ENCODE peak calls at places on chromosomes 11 and 22, in nine cellular contexts. P is A673; Y is fibroblast of lung; K is AG10803; E is lower leg skin; D is Peyer's patch; B is body of pancreas; S is dorsolateral prefrontal cortex; X is CD8-positive, alpha-beta T cell. Z is an unnamed sample.

GRCh38 chr22:46604306-46604690 is 15.9 kb upstream of the GRAMD4 start:
- DNase-seq in P (peak), Y (no peak), K (peak), E (no peak), D (no peak), B (no peak), S (no peak), X (peak), Z (no peak)

GRCh38 chr11:17547051-17547577 is at the start of gene OTOG:
- DNase-seq in P (peak), Y (no peak), K (no peak), E (no peak), D (no peak), B (no peak), S (no peak), X (no peak), Z (no peak)

GRCh38 chr11:134452026-134452848 is 40.2 kb upstream of the B3GAT1 start:
- DNase-seq in P (no peak), Y (no peak), K (no peak), E (no peak), D (peak), B (no peak), S (peak), X (no peak), Z (no peak)

GRCh38 chr11:45233121-45233803 is 52.9 kb downstream of the SYT13 start:
- DNase-seq in P (peak), Y (peak), K (peak), E (no peak), D (peak), B (peak), S (peak), X (peak), Z (peak)

GRCh38 chr11:65894034-65894591 is 3.6 kb downstream of the CCDC85B start:
- DNase-seq in P (no peak), Y (no peak), K (no peak), E (peak), D (no peak), B (no peak), S (no peak), X (no peak), Z (no peak)

GRCh38 chr11:3164540-3165151 is 464 bp downstream of the OSBPL5 start:
- DNase-seq in P (peak), Y (no peak), K (no peak), E (no peak), D (peak), B (peak), S (no peak), X (no peak), Z (no peak)

GRCh38 chr22:17230239-17230638 is 11.0 kb upstream of the ADA2 start:
- DNase-seq in P (no peak), Y (no peak), K (no peak), E (no peak), D (no peak), B (no peak), S (no peak), X (no peak), Z (no peak)

GRCh38 chr11:44708063-44708462 is 18.7 kb upstream of the TSPAN18 start:
- DNase-seq in P (no peak), Y (no peak), K (peak), E (no peak), D (no peak), B (no peak), S (no peak), X (no peak), Z (no peak)

GRCh38 chr11:17152306-17152705 is 55.5 kb downstream of the PIK3C2A start:
- DNase-seq in P (no peak), Y (no peak), K (no peak), E (no peak), D (no peak), B (no peak), S (no peak), X (no peak), Z (no peak)

GRCh38 chr11:16097543-16097942 is 258.8 kb downstream of the SOX6 start:
- DNase-seq in P (no peak), Y (no peak), K (no peak), E (no peak), D (no peak), B (peak), S (no peak), X (no peak), Z (no peak)

GRCh38 chr11:78532991-78533861 is 41.4 kb downstream of the NARS2 start:
- DNase-seq in P (no peak), Y (no peak), K (no peak), E (no peak), D (no peak), B (no peak), S (no peak), X (no peak), Z (no peak)

GRCh38 chr22:31083923-31084810 is 3.0 kb downstream of the SMTN start:
- DNase-seq in P (no peak), Y (no peak), K (no peak), E (no peak), D (no peak), B (no peak), S (no peak), X (no peak), Z (no peak)

GRCh38 chr11:70826541-70826943 is 425.8 kb downstream of the SHANK2 start:
- DNase-seq in P (peak), Y (no peak), K (no peak), E (no peak), D (no peak), B (peak), S (peak), X (no peak), Z (no peak)

GRCh38 chr11:120720760-120721159 is 209.2 kb downstream of the GRIK4 start:
- DNase-seq in P (no peak), Y (no peak), K (no peak), E (no peak), D (no peak), B (no peak), S (no peak), X (no peak), Z (no peak)

GRCh38 chr22:21700822-21701221 is 34.8 kb downstream of the YPEL1 start:
- DNase-seq in P (no peak), Y (no peak), K (no peak), E (no peak), D (no peak), B (no peak), S (no peak), X (no peak), Z (no peak)

GRCh38 chr11:26976389-26976788 is 17.5 kb upstream of the FIBIN start:
- DNase-seq in P (peak), Y (peak), K (peak), E (no peak), D (no peak), B (no peak), S (no peak), X (no peak), Z (peak)

GRCh38 chr11:114796954-114797721 is 118.8 kb downstream of the NXPE2 start:
- DNase-seq in P (no peak), Y (peak), K (no peak), E (no peak), D (no peak), B (no peak), S (no peak), X (no peak), Z (no peak)

GRCh38 chr22:44807915-44808690 is 55.7 kb downstream of the ARHGAP8 start:
- DNase-seq in P (peak), Y (peak), K (no peak), E (no peak), D (no peak), B (no peak), S (no peak), X (no peak), Z (no peak)

GRCh38 chr11:93467054-93467453 is 76.1 kb downstream of the SMCO4 start:
- DNase-seq in P (no peak), Y (no peak), K (no peak), E (no peak), D (no peak), B (no peak), S (no peak), X (no peak), Z (no peak)

GRCh38 chr11:62981743-62982142 is 3.0 kb downstream of the SLC22A6 start:
- DNase-seq in P (no peak), Y (no peak), K (no peak), E (no peak), D (no peak), B (no peak), S (no peak), X (no peak), Z (no peak)

GRCh38 chr11:27312110-27312509 is 50.9 kb downstream of the CCDC34 start:
- DNase-seq in P (no peak), Y (no peak), K (no peak), E (no peak), D (no peak), B (no peak), S (no peak), X (no peak), Z (no peak)

GRCh38 chr11:103529217-103529684 is 420.0 kb downstream of the DYNC2H1 start:
- DNase-seq in P (peak), Y (peak), K (peak), E (no peak), D (no peak), B (no peak), S (no peak), X (no peak), Z (peak)

GRCh38 chr11:27158763-27159679 is 118.4 kb downstream of the BBOX1 start:
- DNase-seq in P (peak), Y (peak), K (peak), E (no peak), D (no peak), B (peak), S (peak), X (no peak), Z (peak)

GRCh38 chr11:132072880-132073213 is 702.4 kb downstream of the NTM start:
- DNase-seq in P (no peak), Y (peak), K (peak), E (no peak), D (no peak), B (no peak), S (no peak), X (no peak), Z (no peak)

GRCh38 chr11:59849129-59849528 is 3.8 kb upstream of the CBLIF start:
- DNase-seq in P (no peak), Y (no peak), K (no peak), E (no peak), D (no peak), B (peak), S (no peak), X (no peak), Z (no peak)

GRCh38 chr22:19679476-19680099 is 34.7 kb upstream of the SEPTIN5 start:
- DNase-seq in P (peak), Y (no peak), K (peak), E (no peak), D (no peak), B (peak), S (no peak), X (no peak), Z (no peak)

GRCh38 chr22:25048659-25049657 is 96.4 kb downstream of the KIAA1671 start:
- DNase-seq in P (peak), Y (peak), K (peak), E (peak), D (peak), B (peak), S (peak), X (peak), Z (peak)

GRCh38 chr11:32561835-32562234 is 21.8 kb upstream of the EIF3M start:
- DNase-seq in P (peak), Y (no peak), K (no peak), E (no peak), D (no peak), B (no peak), S (no peak), X (no peak), Z (no peak)

GRCh38 chr11:42727879-42728278 is 583.9 kb upstream of the API5 start:
- DNase-seq in P (no peak), Y (no peak), K (no peak), E (no peak), D (no peak), B (no peak), S (no peak), X (no peak), Z (no peak)

GRCh38 chr22:41543854-41544670 is at the start of gene POLR3H:
- DNase-seq in P (peak), Y (peak), K (peak), E (peak), D (peak), B (peak), S (peak), X (peak), Z (peak)

GRCh38 chr11:86193297-86194095 is 51.1 kb upstream of the EED start:
- DNase-seq in P (peak), Y (peak), K (peak), E (no peak), D (peak), B (peak), S (peak), X (peak), Z (peak)

GRCh38 chr11:86192858-86193257 is 51.7 kb upstream of the EED start:
- DNase-seq in P (no peak), Y (no peak), K (no peak), E (no peak), D (no peak), B (no peak), S (no peak), X (no peak), Z (no peak)

GRCh38 chr11:86196291-86196690 is 48.3 kb upstream of the EED start:
- DNase-seq in P (no peak), Y (no peak), K (no peak), E (no peak), D (no peak), B (no peak), S (no peak), X (no peak), Z (no peak)

GRCh38 chr11:86194998-86195397 is 49.6 kb upstream of the EED start:
- DNase-seq in P (no peak), Y (no peak), K (no peak), E (no peak), D (no peak), B (no peak), S (no peak), X (no peak), Z (no peak)

DNA sequence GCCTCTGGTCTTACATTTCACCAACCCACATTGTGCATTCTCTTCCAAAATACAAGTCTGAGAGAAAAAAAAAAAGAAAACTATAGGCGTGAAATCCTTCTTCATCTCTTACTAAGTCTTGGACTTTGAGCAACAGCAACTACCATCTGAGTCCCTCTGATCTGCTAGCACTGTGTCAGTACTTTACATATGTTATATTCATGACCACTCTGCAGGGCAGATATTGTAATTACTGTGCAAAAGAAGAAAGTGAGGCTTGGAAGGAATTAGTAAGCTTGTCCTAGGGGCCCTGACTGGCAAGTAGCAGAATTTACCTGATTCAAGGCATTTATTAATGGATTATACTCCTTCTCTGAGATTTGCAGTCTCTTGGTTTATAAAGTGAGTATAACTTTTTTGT is 52.7 kb upstream of the EED start:
- DNase-seq in P (no peak), Y (no peak), K (no peak), E (no peak), D (no peak), B (no peak), S (no peak), X (no peak), Z (no peak)
- H3K4me3 ChIP-seq in P (no peak), Y (no peak), K (no peak), E (no peak), D (no peak), B (no peak), S (no peak), X (no peak), Z (no peak)

GRCh38 chr22:29989446-29989845 is 90.8 kb upstream of the HORMAD2 start:
- DNase-seq in P (no peak), Y (no peak), K (no peak), E (no peak), D (no peak), B (no peak), S (no peak), X (no peak), Z (no peak)
- TF ChIP-seq CTCF in P (no peak), Y (no peak), K (no peak), E (no peak), D (no peak), B (no peak), S (no peak), X (no peak), Z (no peak)

GRCh38 chr11:128497057-128497957 is 90.1 kb downstream of the ETS1 start:
- DNase-seq in P (peak), Y (peak), K (peak), E (no peak), D (no peak), B (peak), S (no peak), X (no peak), Z (peak)
- H3K4me3 ChIP-seq in P (no peak), Y (peak), K (peak), E (no peak), D (no peak), B (no peak), S (no peak), X (peak), Z (peak)

GRCh38 chr11:13692172-13692571 is 23.7 kb downstream of the FAR1 start:
- DNase-seq in P (no peak), Y (no peak), K (no peak), E (no peak), D (no peak), B (no peak), S (no peak), X (no peak), Z (no peak)

GRCh38 chr11:13695886-13696285 is 27.4 kb downstream of the FAR1 start:
- DNase-seq in P (no peak), Y (no peak), K (no peak), E (no peak), D (no peak), B (no peak), S (no peak), X (no peak), Z (no peak)

GRCh38 chr11:13691296-13691899 is 22.9 kb downstream of the FAR1 start:
- DNase-seq in P (no peak), Y (no peak), K (peak), E (no peak), D (no peak), B (no peak), S (no peak), X (no peak), Z (no peak)

GRCh38 chr11:13697710-13698109 is 29.2 kb downstream of the FAR1 start:
- DNase-seq in P (no peak), Y (no peak), K (no peak), E (no peak), D (no peak), B (no peak), S (no peak), X (no peak), Z (no peak)

GRCh38 chr11:13694115-13694514 is 25.6 kb downstream of the FAR1 start:
- DNase-seq in P (no peak), Y (no peak), K (no peak), E (no peak), D (no peak), B (no peak), S (no peak), X (no peak), Z (no peak)
- TF ChIP-seq CTCF in P (no peak), Y (no peak), K (no peak), E (no peak), D (no peak), B (no peak), S (no peak), X (no peak), Z (no peak)

DNA sequence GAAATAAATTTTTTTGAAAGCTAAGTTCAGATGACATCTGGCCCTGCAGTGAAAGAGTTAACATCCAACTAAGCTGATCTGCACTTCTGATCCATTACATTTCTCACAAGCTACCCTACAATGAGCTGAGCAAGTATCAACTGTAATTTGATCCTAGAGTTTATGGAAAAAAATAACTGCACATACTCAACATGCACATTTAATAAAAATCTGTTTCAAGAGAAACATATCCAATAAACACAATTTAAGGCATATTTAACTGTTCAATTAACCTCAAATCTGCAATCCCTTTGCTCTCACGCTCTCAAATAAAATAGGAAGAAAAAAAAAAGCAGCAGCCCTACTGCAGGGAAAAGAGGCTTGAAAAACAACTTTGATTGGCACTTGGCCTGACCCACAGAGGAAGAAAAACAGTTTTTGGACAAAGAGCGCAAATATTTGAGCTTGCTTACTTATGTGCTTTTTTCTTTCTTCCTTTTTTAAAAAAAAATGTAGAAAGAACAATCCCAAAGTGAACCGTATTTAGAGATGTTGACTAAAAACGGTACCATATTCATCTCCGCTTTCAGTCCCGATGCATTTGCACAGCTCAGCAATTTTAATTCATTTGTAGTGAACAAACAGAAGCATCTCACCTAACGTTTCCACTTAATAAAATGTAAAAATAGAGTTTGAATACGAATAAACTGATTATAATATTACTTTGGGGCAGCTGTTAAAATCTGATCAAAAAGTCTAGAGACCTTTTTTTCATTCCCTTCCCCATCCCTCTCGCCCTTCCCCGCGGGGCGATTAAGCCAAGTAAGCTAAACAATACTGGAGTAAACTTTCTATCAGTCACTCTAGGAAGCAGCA is 1.6 kb downstream of the SESN3 start:
- DNase-seq in P (no peak), Y (peak), K (no peak), E (no peak), D (no peak), B (no peak), S (no peak), X (no peak), Z (peak)
- H3K4me3 ChIP-seq in P (peak), Y (peak), K (peak), E (peak), D (peak), B (peak), S (peak), X (peak), Z (peak)

DNA sequence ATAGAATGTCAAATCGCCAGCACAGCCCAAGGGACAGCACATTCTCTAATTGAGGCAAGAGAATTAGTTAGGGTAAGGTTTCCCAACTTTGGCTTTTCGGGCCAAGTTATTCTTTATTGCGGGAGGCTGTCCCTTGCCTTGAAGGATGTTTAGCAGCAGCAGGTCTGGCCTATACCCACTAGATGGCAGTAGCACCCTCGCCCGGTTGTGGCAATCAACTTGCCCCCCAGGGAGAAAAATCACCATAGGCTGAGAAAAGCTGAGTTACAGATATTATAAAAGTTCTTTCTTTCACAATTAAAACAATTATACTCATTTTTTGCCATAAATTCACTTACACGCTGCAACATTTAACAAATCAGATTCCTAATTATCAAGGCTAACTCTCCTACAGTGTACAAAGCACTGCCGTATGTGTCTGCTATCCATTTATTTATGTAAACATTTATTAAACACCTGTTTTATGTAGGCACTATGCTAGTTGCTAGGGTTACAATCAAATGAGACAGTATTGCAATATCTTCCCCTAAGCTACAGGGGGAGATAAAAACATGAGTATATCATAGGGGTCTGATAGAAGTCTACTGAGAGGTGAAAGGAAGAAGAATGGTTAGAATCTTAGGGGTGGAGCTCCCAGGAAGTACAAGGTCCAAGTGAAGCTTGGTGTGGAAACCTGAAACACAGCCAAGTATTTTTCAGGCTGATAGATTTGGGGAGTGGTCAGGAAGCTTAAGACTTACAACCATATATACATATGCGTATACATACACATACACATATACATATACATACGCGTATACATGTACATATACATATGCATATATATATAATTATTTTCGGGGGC is 452.3 kb downstream of the RAB38 start:
- DNase-seq in P (peak), Y (peak), K (peak), E (no peak), D (no peak), B (peak), S (peak), X (no peak), Z (no peak)
- TF ChIP-seq CTCF in P (peak), Y (peak), K (peak), E (no peak), D (peak), B (peak), S (peak), X (no peak), Z (peak)

GRCh38 chr11:1920128-1920908 is 815 bp downstream of the TNNT3 start:
- DNase-seq in P (no peak), Y (no peak), K (no peak), E (no peak), D (no peak), B (no peak), S (no peak), X (no peak), Z (no peak)
- H3K4me3 ChIP-seq in P (no peak), Y (no peak), K (no peak), E (no peak), D (no peak), B (no peak), S (no peak), X (no peak), Z (no peak)

GRCh38 chr11:12354750-12355545 is 22.4 kb upstream of the PARVA start:
- DNase-seq in P (no peak), Y (no peak), K (no peak), E (no peak), D (no peak), B (no peak), S (no peak), X (no peak), Z (no peak)
- TF ChIP-seq CTCF in P (no peak), Y (no peak), K (no peak), E (no peak), D (no peak), B (no peak), S (no peak), X (no peak), Z (no peak)

Z was measured in astrocyte of the spinal cord.